ENCODE peak calls at places on chromosome 19, in five cellular contexts. C, Z, M, D and N are unnamed samples.

GRCh38 chr19:45457776-45458175 is 10.0 kb upstream of the FOSB start:
- DNase-seq in C (no peak), Z (no peak), M (no peak), D (no peak), N (no peak)

GRCh38 chr19:56120002-56120370 is 1.1 kb downstream of the ZNF787 start:
- DNase-seq in C (no peak), Z (no peak), M (no peak), D (no peak), N (no peak)

GRCh38 chr19:33429891-33430673 is 56.6 kb downstream of the CEBPG start:
- DNase-seq in C (peak), Z (peak), M (no peak), D (peak), N (no peak)

GRCh38 chr19:39424934-39425333 is 10.8 kb downstream of the RPS16 start:
- DNase-seq in C (no peak), Z (no peak), M (no peak), D (no peak), N (no peak)

GRCh38 chr19:44303976-44304568 is 753 bp downstream of the ZNF235 start:
- DNase-seq in C (no peak), Z (no peak), M (no peak), D (no peak), N (no peak)

GRCh38 chr19:33883869-33884519 is 87.3 kb downstream of the KCTD15 start:
- DNase-seq in C (no peak), Z (peak), M (peak), D (peak), N (no peak)

GRCh38 chr19:1760020-1760419 is 6.7 kb downstream of the ONECUT3 start:
- DNase-seq in C (no peak), Z (no peak), M (no peak), D (no peak), N (no peak)

GRCh38 chr19:30741539-30741938 is 369.4 kb downstream of the ZNF536 start:
- DNase-seq in C (no peak), Z (no peak), M (no peak), D (no peak), N (no peak)

GRCh38 chr19:495047-495439 is 1.2 kb upstream of the MADCAM1 start:
- DNase-seq in C (no peak), Z (no peak), M (no peak), D (no peak), N (no peak)

GRCh38 chr19:39160523-39160861 is 34.9 kb downstream of the PAK4 start:
- DNase-seq in C (no peak), Z (no peak), M (no peak), D (peak), N (no peak)

GRCh38 chr19:14475251-14476073 is at the start of gene PTGER1:
- DNase-seq in C (no peak), Z (no peak), M (no peak), D (no peak), N (no peak)

GRCh38 chr19:400976-401835 is 7.7 kb downstream of the C2CD4C start:
- DNase-seq in C (peak), Z (no peak), M (no peak), D (no peak), N (peak)

GRCh38 chr19:2602391-2603181 is 99.9 kb downstream of the GNG7 start:
- DNase-seq in C (peak), Z (peak), M (no peak), D (peak), N (peak)

GRCh38 chr19:53894736-53895135 is 12.7 kb downstream of the PRKCG start:
- DNase-seq in C (no peak), Z (no peak), M (no peak), D (no peak), N (no peak)

GRCh38 chr19:7191946-7192691 is 102.1 kb downstream of the INSR start:
- DNase-seq in C (no peak), Z (no peak), M (no peak), D (no peak), N (no peak)

GRCh38 chr19:47005164-47005641 is 14.4 kb upstream of the NPAS1 start:
- DNase-seq in C (no peak), Z (no peak), M (no peak), D (no peak), N (no peak)

GRCh38 chr19:455031-455705 is 5.7 kb downstream of the SHC2 start:
- DNase-seq in C (no peak), Z (no peak), M (no peak), D (no peak), N (no peak)

GRCh38 chr19:39141929-39142328 is 16.3 kb downstream of the PAK4 start:
- DNase-seq in C (no peak), Z (no peak), M (no peak), D (no peak), N (peak)

GRCh38 chr19:10289167-10289835 is 451 bp upstream of the ICAM5 start:
- DNase-seq in C (no peak), Z (peak), M (peak), D (no peak), N (peak)

GRCh38 chr19:1746401-1747284 is 6.7 kb upstream of the ONECUT3 start:
- DNase-seq in C (no peak), Z (no peak), M (no peak), D (no peak), N (no peak)

GRCh38 chr19:720691-721160 is 12.0 kb downstream of the PALM start:
- DNase-seq in C (peak), Z (no peak), M (no peak), D (no peak), N (no peak)

GRCh38 chr19:6378036-6378435 is 2.3 kb upstream of the PSPN start:
- DNase-seq in C (no peak), Z (no peak), M (no peak), D (no peak), N (no peak)

GRCh38 chr19:45995715-45996385 is 583 bp downstream of the CCDC61 start:
- DNase-seq in C (no peak), Z (no peak), M (no peak), D (no peak), N (no peak)

GRCh38 chr19:47423203-47423882 is 4.0 kb upstream of the MEIS3 start:
- DNase-seq in C (no peak), Z (no peak), M (no peak), D (no peak), N (no peak)

GRCh38 chr19:34313188-34313587 is 51.8 kb upstream of the GPI start:
- DNase-seq in C (no peak), Z (no peak), M (no peak), D (no peak), N (no peak)

GRCh38 chr19:15672580-15673175 is at the start of gene CYP4F12:
- DNase-seq in C (no peak), Z (peak), M (peak), D (peak), N (peak)

GRCh38 chr19:53091413-53091812 is 11.8 kb downstream of the ZNF160 start:
- DNase-seq in C (no peak), Z (no peak), M (no peak), D (no peak), N (no peak)

GRCh38 chr19:55720801-55721200 is 17.4 kb downstream of the NLRP9 start:
- DNase-seq in C (no peak), Z (no peak), M (no peak), D (no peak), N (no peak)

GRCh38 chr19:28299649-28300048 is 913.3 kb downstream of the UQCRFS1 start:
- DNase-seq in C (no peak), Z (no peak), M (no peak), D (no peak), N (no peak)

GRCh38 chr19:9947441-9947840 is 11.1 kb upstream of the OLFM2 start:
- DNase-seq in C (no peak), Z (no peak), M (no peak), D (no peak), N (no peak)

GRCh38 chr19:39169143-39169810 is 27.5 kb upstream of the NCCRP1 start:
- DNase-seq in C (no peak), Z (no peak), M (no peak), D (no peak), N (no peak)

GRCh38 chr19:55319786-55320185 is 5.4 kb downstream of the TMEM150B start:
- DNase-seq in C (no peak), Z (peak), M (no peak), D (peak), N (no peak)

GRCh38 chr19:41872775-41873647 is 4.1 kb upstream of the CD79A start:
- DNase-seq in C (peak), Z (peak), M (peak), D (peak), N (peak)

GRCh38 chr19:46924874-46925547 is 64.2 kb downstream of the ARHGAP35 start:
- DNase-seq in C (no peak), Z (no peak), M (no peak), D (no peak), N (no peak)

GRCh38 chr19:47110521-47111080 is 3.0 kb downstream of the ZC3H4 start:
- DNase-seq in C (no peak), Z (no peak), M (no peak), D (no peak), N (no peak)

GRCh38 chr19:17125052-17125727 is 49.6 kb downstream of the MYO9B start:
- DNase-seq in C (no peak), Z (no peak), M (no peak), D (no peak), N (no peak)

GRCh38 chr19:21482863-21483276 is 22.5 kb upstream of the ZNF429 start:
- DNase-seq in C (peak), Z (peak), M (no peak), D (peak), N (peak)

GRCh38 chr19:870963-871401 is 11.5 kb downstream of the CFD start:
- DNase-seq in C (no peak), Z (peak), M (peak), D (peak), N (peak)

GRCh38 chr19:47275866-47276461 is 1.3 kb downstream of the INAFM1 start:
- DNase-seq in C (no peak), Z (peak), M (no peak), D (peak), N (peak)